ENCODE peak calls at places on chromosomes 3 and 15, in four cellular contexts. G is mucosa of descending colon, E is AG08395, M is nucleus accumbens. Y is an unnamed sample.

GRCh38 chr15:96344706-96345559 is 14.4 kb downstream of the NR2F2 start:
- DNase-seq in G (no peak), E (no peak), M (no peak), Y (no peak)

GRCh38 chr3:160105902-160106584 is 117.4 kb downstream of the IL12A start:
- DNase-seq in G (no peak), E (no peak), M (no peak), Y (no peak)

GRCh38 chr3:164155386-164155785 is 922.9 kb downstream of the SI start:
- DNase-seq in G (no peak), E (no peak), M (no peak), Y (no peak)

GRCh38 chr3:24475945-24476344 is 18.7 kb downstream of the THRB start:
- DNase-seq in G (no peak), E (peak; percentile 9), M (no peak), Y (no peak)

GRCh38 chr15:69820819-69821218 is 276.9 kb downstream of the TLE3 start:
- DNase-seq in G (no peak), E (no peak), M (no peak), Y (no peak)

GRCh38 chr3:40623567-40623966 is 98.8 kb downstream of the ZNF621 start:
- DNase-seq in G (no peak), E (no peak), M (no peak), Y (no peak)

GRCh38 chr3:45011756-45012441 is 14.2 kb upstream of the CLEC3B start:
- DNase-seq in G (no peak), E (peak; percentile 94), M (no peak), Y (peak; percentile 14)

GRCh38 chr3:112817271-112817670 is 29.4 kb downstream of the CD200R1L start:
- DNase-seq in G (no peak), E (no peak), M (no peak), Y (no peak)

GRCh38 chr15:82624438-82624837 is 22.7 kb downstream of the CPEB1 start:
- DNase-seq in G (no peak), E (no peak), M (no peak), Y (no peak)

GRCh38 chr3:102238362-102238761 is 196.5 kb upstream of the ZPLD1 start:
- DNase-seq in G (peak; percentile 24), E (no peak), M (no peak), Y (no peak)

GRCh38 chr15:72230197-72231065 is 559 bp downstream of the PKM start:
- DNase-seq in G (peak; percentile 91), E (peak; percentile 80), M (peak; percentile 88), Y (peak; percentile 85)

GRCh38 chr3:140068512-140068911 is 133.5 kb downstream of the CLSTN2 start:
- DNase-seq in G (no peak), E (no peak), M (no peak), Y (no peak)

GRCh38 chr3:183122257-183122932 is 23.1 kb upstream of the MCCC1 start:
- DNase-seq in G (no peak), E (peak; percentile 71), M (no peak), Y (no peak)

GRCh38 chr3:194212021-194212868 is 76.3 kb downstream of the HES1 start:
- DNase-seq in G (no peak), E (no peak), M (no peak), Y (no peak)

GRCh38 chr3:64176461-64176996 is 48.7 kb downstream of the PRICKLE2 start:
- DNase-seq in G (no peak), E (no peak), M (no peak), Y (no peak)

GRCh38 chr3:122011396-122011795 is 10.7 kb downstream of the ILDR1 start:
- DNase-seq in G (no peak), E (no peak), M (no peak), Y (no peak)

GRCh38 chr3:74370342-74370741 is 244.1 kb downstream of the CNTN3 start:
- DNase-seq in G (no peak), E (no peak), M (no peak), Y (no peak)

GRCh38 chr3:17912011-17912760 is 169.8 kb upstream of the TBC1D5 start:
- DNase-seq in G (no peak), E (no peak), M (no peak), Y (no peak)

GRCh38 chr15:98787936-98788757 is 139.8 kb downstream of the IGF1R start:
- DNase-seq in G (no peak), E (no peak), M (no peak), Y (no peak)

GRCh38 chr3:37968232-37968631 is 22.4 kb upstream of the VILL start:
- DNase-seq in G (no peak), E (no peak), M (no peak), Y (no peak)

GRCh38 chr3:197791120-197792018 is at the start of gene LRCH3:
- DNase-seq in G (peak; percentile 87), E (peak; percentile 98), M (peak; percentile 75), Y (peak; percentile 44)

GRCh38 chr15:96331141-96331941 is 841 bp downstream of the NR2F2 start:
- DNase-seq in G (peak; percentile 61), E (peak; percentile 40), M (no peak), Y (no peak)

GRCh38 chr15:65841121-65841930 is 28.0 kb upstream of the RAB11A start:
- DNase-seq in G (no peak), E (no peak), M (no peak), Y (no peak)

GRCh38 chr3:38843898-38844297 is 27.9 kb upstream of the SCN10A start:
- DNase-seq in G (no peak), E (peak; percentile 56), M (no peak), Y (no peak)

GRCh38 chr15:90539789-90540188 is 10.1 kb downstream of the CRTC3 start:
- DNase-seq in G (no peak), E (no peak), M (no peak), Y (no peak)

GRCh38 chr3:84965141-84965540 is 6.4 kb downstream of the CADM2 start:
- DNase-seq in G (no peak), E (no peak), M (peak; percentile 42), Y (no peak)

GRCh38 chr3:14947105-14947885 is at the start of gene NR2C2:
- DNase-seq in G (peak; percentile 93), E (peak; percentile 92), M (peak; percentile 75), Y (peak; percentile 70)

GRCh38 chr3:111473550-111473949 is 68.4 kb upstream of the CD96 start:
- DNase-seq in G (no peak), E (no peak), M (no peak), Y (no peak)

GRCh38 chr3:170033489-170033888 is 4.3 kb upstream of the GPR160 start:
- DNase-seq in G (peak; percentile 57), E (no peak), M (no peak), Y (no peak)

GRCh38 chr3:131989318-131989717 is 45.5 kb downstream of the CPNE4 start:
- DNase-seq in G (no peak), E (no peak), M (no peak), Y (no peak)

GRCh38 chr15:89401636-89402252 is 67.1 kb upstream of the POLG start:
- DNase-seq in G (no peak), E (peak; percentile 27), M (no peak), Y (no peak)

GRCh38 chr15:42344763-42345162 is 14.5 kb upstream of the CAPN3 start:
- DNase-seq in G (no peak), E (peak; percentile 39), M (no peak), Y (no peak)

GRCh38 chr3:30605706-30606300 is 598 bp upstream of the TGFBR2 start:
- DNase-seq in G (no peak), E (no peak), M (no peak), Y (no peak)

GRCh38 chr3:149592758-149593240 is 65.0 kb downstream of the WWTR1 start:
- DNase-seq in G (no peak), E (peak; percentile 29), M (no peak), Y (no peak)

Y was measured in C1 segment of cervical spinal cord.